ENCODE peak calls at places on chromosomes 4 and X, in four cellular contexts. One of them, this sample, is unnamed.

GRCh38 chr4:135201081-135201480 is 999.5 kb upstream of the PABPC4L start:
- DNase-seq in neural progenitor cell: no peak
- DNase-seq in choroid plexus epithelial cell: no peak
- DNase-seq in lower lobe of right lung: no peak
- DNase-seq in this sample: no peak

GRCh38 chrX:153445106-153445855 is 575 bp downstream of the TREX2 start:
- DNase-seq in neural progenitor cell: no peak
- DNase-seq in choroid plexus epithelial cell: no peak
- DNase-seq in lower lobe of right lung: no peak
- DNase-seq in this sample: no peak

GRCh38 chrX:56764975-56765791 is 36.1 kb downstream of the NBDY start:
- DNase-seq in neural progenitor cell: no peak
- DNase-seq in choroid plexus epithelial cell: no peak
- DNase-seq in lower lobe of right lung: no peak
- DNase-seq in this sample: no peak

GRCh38 chrX:143306991-143307965 is 210.0 kb downstream of the SPANXN3 start:
- DNase-seq in neural progenitor cell: no peak
- DNase-seq in choroid plexus epithelial cell: no peak
- DNase-seq in lower lobe of right lung: no peak
- DNase-seq in this sample: no peak

GRCh38 chr4:8523175-8523574 is 57.0 kb upstream of the GPR78 start:
- DNase-seq in neural progenitor cell: no peak
- DNase-seq in choroid plexus epithelial cell: no peak
- DNase-seq in lower lobe of right lung: no peak
- DNase-seq in this sample: no peak

GRCh38 chr4:55125763-55126541 is 557 bp upstream of the KDR start:
- DNase-seq in neural progenitor cell: peak
- DNase-seq in choroid plexus epithelial cell: peak
- DNase-seq in lower lobe of right lung: peak
- DNase-seq in this sample: no peak

GRCh38 chr4:3464911-3465697 is 2.0 kb downstream of the DOK7 start:
- DNase-seq in neural progenitor cell: no peak
- DNase-seq in choroid plexus epithelial cell: no peak
- DNase-seq in lower lobe of right lung: no peak
- DNase-seq in this sample: no peak

GRCh38 chr4:127586922-127587571 is 45.7 kb upstream of the INTU start:
- DNase-seq in neural progenitor cell: peak
- DNase-seq in choroid plexus epithelial cell: peak
- DNase-seq in lower lobe of right lung: no peak
- DNase-seq in this sample: peak

GRCh38 chrX:97314348-97314747 is 430.6 kb downstream of the RPA4 start:
- DNase-seq in neural progenitor cell: no peak
- DNase-seq in choroid plexus epithelial cell: no peak
- DNase-seq in lower lobe of right lung: no peak
- DNase-seq in this sample: no peak

GRCh38 chr4:39259571-39260330 is 77.4 kb downstream of the WDR19 start:
- DNase-seq in neural progenitor cell: no peak
- DNase-seq in choroid plexus epithelial cell: peak
- DNase-seq in lower lobe of right lung: no peak
- DNase-seq in this sample: no peak

GRCh38 chrX:40734956-40735317 is 405 bp downstream of the MED14 start:
- DNase-seq in neural progenitor cell: no peak
- DNase-seq in choroid plexus epithelial cell: peak
- DNase-seq in lower lobe of right lung: peak
- DNase-seq in this sample: no peak

DNA sequence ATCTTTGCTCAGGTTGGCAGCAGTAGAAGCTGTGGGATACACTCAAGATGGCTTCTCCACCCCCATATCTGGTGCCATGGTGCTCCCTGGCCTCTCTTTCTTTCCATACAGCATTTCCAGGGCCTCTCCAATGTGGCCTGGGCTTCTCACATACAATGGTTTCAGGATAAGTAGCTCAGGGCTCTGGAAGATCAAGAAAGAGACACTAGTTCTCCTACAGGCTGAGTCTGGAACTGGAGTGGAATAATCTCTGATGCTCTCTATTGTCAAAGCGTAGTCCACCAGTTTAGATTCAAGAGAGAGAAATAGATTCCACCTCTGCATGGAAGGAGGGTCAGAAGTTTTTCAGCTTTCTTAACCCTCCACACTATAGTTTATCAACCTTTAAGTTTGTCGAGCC is 138.2 kb upstream of the AADAT start:
- DNase-seq in neural progenitor cell: peak
- DNase-seq in choroid plexus epithelial cell: no peak
- DNase-seq in lower lobe of right lung: no peak
- DNase-seq in this sample: no peak
- TF ChIP-seq CTCF in neural progenitor cell: peak
- TF ChIP-seq CTCF in choroid plexus epithelial cell: peak
- TF ChIP-seq CTCF in lower lobe of right lung: no peak
- TF ChIP-seq CTCF in this sample: no peak

DNA sequence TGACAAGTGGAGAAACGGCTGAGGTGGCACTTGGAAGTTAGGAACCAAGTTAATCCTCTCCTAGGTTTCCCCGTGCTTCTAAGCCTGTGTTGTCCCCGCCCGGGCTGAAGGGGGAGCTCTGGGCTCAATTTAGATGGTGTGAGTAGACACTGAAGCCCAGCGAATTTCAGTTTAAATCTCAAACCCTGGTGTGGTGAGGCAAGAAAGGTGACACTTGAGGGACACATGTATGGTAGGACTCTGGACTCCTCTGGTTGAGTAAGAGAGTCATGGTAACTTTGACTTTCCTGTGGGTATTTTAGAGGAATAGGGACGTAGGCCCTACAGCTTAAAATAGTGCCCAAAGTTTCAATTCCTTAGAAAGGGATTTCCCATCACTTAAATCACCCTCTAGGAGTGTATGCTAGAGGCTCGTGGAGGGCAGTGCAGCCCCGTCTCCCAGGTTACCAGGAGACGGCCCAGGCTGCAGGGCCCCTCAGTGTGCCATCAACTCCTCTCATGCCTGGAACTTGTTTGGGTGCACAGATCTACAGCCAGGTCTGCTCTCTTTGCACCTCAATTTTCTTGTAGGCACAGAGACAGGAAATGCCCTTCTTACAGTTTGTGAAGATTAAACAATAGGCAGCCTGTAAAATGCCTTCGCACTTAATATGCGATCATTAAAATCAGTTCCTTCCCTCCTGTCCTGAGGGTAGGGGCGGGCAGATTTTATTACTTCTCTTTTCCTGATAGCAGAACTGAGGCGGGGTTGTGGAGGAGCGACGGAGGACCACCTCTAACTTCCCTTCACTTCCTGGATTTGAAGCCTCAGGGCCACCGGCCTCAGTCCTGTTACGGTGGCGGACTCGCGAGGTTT is 23.9 kb downstream of the HAND2 start:
- DNase-seq in neural progenitor cell: peak
- DNase-seq in choroid plexus epithelial cell: peak
- DNase-seq in lower lobe of right lung: no peak
- DNase-seq in this sample: no peak
- H3K4me3 ChIP-seq in neural progenitor cell: peak
- H3K4me3 ChIP-seq in choroid plexus epithelial cell: peak
- H3K4me3 ChIP-seq in lower lobe of right lung: peak
- H3K4me3 ChIP-seq in this sample: no peak

DNA sequence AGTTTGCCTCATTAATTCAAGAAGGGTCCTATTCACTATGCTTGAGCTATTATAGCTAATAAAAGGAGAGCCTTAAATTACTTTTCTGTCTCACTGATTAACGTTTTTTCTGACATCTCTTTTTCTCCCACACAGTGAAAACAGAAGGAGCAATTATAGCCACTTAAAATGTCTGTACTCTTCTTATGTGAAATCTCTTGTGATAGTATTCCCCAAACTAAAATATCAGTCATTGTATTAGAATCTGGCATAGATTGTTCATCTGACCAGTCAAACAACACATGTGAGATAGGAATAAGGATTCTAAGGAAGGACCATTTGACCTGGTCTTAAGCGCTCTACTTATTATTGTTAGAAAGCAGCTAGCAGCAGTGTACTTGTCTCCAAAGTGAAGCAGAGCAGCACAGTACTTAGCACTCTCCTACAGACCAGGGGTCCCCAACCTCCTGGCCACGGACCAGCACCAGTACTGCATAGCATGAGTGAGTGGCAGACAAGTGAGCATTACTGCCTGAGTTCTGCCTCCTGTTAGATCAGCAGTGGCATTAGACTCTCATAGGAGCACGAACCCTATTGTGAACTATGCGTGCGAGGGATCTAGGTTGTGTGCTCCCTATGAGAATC is 136.1 kb upstream of the SPRY1 start:
- DNase-seq in neural progenitor cell: no peak
- DNase-seq in choroid plexus epithelial cell: no peak
- DNase-seq in lower lobe of right lung: no peak
- DNase-seq in this sample: no peak
- TF ChIP-seq CTCF in neural progenitor cell: no peak
- TF ChIP-seq CTCF in choroid plexus epithelial cell: no peak
- TF ChIP-seq CTCF in lower lobe of right lung: no peak
- TF ChIP-seq CTCF in this sample: no peak

DNA sequence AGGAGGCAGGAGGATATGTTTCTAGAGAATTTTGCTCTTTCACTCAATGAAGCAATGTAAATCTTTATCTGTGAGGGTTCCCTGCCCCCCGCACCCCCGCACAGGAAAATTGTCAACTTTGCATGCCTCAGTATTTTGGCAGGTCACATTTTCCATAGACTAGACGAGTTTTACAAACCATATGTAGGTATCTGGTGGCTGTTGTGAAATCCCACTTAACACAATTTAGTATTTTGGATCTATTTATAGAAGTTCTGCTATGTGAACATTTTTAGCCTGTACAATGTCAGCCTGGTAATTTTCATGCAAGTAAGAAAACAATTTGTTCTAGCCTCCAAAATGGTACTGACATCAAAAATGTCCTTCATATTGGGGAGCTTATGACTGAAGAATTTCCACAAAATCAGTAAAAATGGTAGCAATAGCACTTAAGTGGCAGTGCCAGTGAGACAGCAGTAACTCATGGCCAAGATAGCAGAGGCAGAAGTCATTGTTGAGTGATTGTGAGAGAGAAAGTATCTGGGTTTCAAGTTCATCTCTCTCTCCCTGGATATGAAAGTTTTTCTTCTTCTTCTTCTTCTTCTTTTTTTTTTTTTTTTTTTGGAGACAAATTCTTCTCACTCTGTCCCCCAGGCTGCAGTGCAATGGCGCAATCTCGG is 12.4 kb upstream of the FRYL start:
- DNase-seq in neural progenitor cell: no peak
- DNase-seq in choroid plexus epithelial cell: peak
- DNase-seq in lower lobe of right lung: no peak
- DNase-seq in this sample: no peak
- H3K4me3 ChIP-seq in neural progenitor cell: no peak
- H3K4me3 ChIP-seq in choroid plexus epithelial cell: no peak
- H3K4me3 ChIP-seq in lower lobe of right lung: no peak
- H3K4me3 ChIP-seq in this sample: no peak

GRCh38 chr4:118967393-118967792 is 78.7 kb downstream of the SYNPO2 start:
- DNase-seq in neural progenitor cell: no peak
- DNase-seq in choroid plexus epithelial cell: peak
- DNase-seq in lower lobe of right lung: no peak
- DNase-seq in this sample: no peak

GRCh38 chr4:118968813-118969212 is 80.2 kb downstream of the SYNPO2 start:
- DNase-seq in neural progenitor cell: no peak
- DNase-seq in choroid plexus epithelial cell: peak
- DNase-seq in lower lobe of right lung: no peak
- DNase-seq in this sample: no peak

GRCh38 chr4:118968006-118968405 is 79.4 kb downstream of the SYNPO2 start:
- DNase-seq in neural progenitor cell: peak
- DNase-seq in choroid plexus epithelial cell: peak
- DNase-seq in lower lobe of right lung: peak
- DNase-seq in this sample: peak

GRCh38 chr4:118972167-118972566 is 83.5 kb downstream of the SYNPO2 start:
- DNase-seq in neural progenitor cell: peak
- DNase-seq in choroid plexus epithelial cell: peak
- DNase-seq in lower lobe of right lung: no peak
- DNase-seq in this sample: no peak

DNA sequence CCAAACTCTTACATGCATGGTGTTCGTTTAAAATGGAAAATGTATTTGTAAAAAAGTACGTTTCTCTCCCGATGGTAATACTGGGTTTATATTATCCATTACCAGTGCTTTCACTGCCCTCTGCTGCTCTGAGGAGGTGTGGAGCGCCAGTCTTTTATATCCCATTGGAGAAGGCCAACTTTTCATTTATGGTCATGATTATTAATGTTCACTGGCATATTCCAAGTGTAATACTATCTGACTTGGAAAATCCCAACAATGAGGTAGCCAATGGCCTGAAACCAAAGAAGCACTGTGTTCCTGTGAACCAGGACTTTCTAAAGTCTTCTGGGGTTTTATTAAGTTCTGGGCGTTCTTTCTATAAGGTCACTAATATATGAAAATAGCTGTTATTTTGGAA is 80.7 kb downstream of the SYNPO2 start:
- DNase-seq in neural progenitor cell: peak
- DNase-seq in choroid plexus epithelial cell: peak
- DNase-seq in lower lobe of right lung: no peak
- DNase-seq in this sample: peak
- TF ChIP-seq CTCF in neural progenitor cell: peak
- TF ChIP-seq CTCF in choroid plexus epithelial cell: peak
- TF ChIP-seq CTCF in lower lobe of right lung: peak
- TF ChIP-seq CTCF in this sample: peak

GRCh38 chr4:1250527-1250812 is 1.5 kb upstream of the CTBP1 start:
- DNase-seq in neural progenitor cell: no peak
- DNase-seq in choroid plexus epithelial cell: no peak
- DNase-seq in lower lobe of right lung: no peak
- DNase-seq in this sample: no peak
- H3K4me3 ChIP-seq in neural progenitor cell: no peak
- H3K4me3 ChIP-seq in choroid plexus epithelial cell: no peak
- H3K4me3 ChIP-seq in lower lobe of right lung: peak
- H3K4me3 ChIP-seq in this sample: no peak

This sample was measured in HFF-Myc.